ENCODE peak calls at places on chromosomes 4 and X, in five cellular contexts. U is adipocyte; C is K562; R is CD8-positive, alpha-beta memory T cell; G is IMR-90. K is an unnamed sample.

GRCh38 chrX:24214568-24214967 is 65.0 kb downstream of the ZFX start:
- DNase-seq in U (no peak), R (no peak), G (no peak), C (no peak), K (no peak)

GRCh38 chr4:102318526-102318925 is 26.8 kb downstream of the SLC39A8 start:
- DNase-seq in U (no peak), C (no peak), R (no peak), G (no peak), K (no peak)

GRCh38 chrX:29043751-29044150 is 456.5 kb downstream of the IL1RAPL1 start:
- DNase-seq in C (no peak), R (no peak), U (no peak), G (no peak), K (peak; percentile 91)

GRCh38 chr4:123379392-123379791 is 17.2 kb upstream of the SPRY1 start:
- DNase-seq in U (peak; percentile 52), R (no peak), G (no peak), C (no peak), K (no peak)

GRCh38 chrX:140661657-140662056 is 47.9 kb upstream of the LINC00632 start:
- DNase-seq in C (no peak), R (no peak), G (peak; percentile 3), U (no peak), K (peak; percentile 49)

GRCh38 chr4:176149680-176150079 is 45.7 kb downstream of the SPATA4 start:
- DNase-seq in G (peak; percentile 49), U (no peak), R (no peak), C (no peak), K (no peak)

GRCh38 chr4:176635372-176636261 is 157.1 kb downstream of the VEGFC start:
- DNase-seq in U (no peak), G (peak; percentile 90), C (no peak), R (no peak), K (no peak)

GRCh38 chrX:72395252-72395651 is 89.5 kb upstream of the CITED1 start:
- DNase-seq in U (peak; percentile 6), C (no peak), R (no peak), G (no peak), K (no peak)

GRCh38 chr4:185672618-185673017 is 137.3 kb upstream of the PDLIM3 start:
- DNase-seq in U (peak; percentile 7), G (no peak), R (no peak), C (no peak), K (no peak)

GRCh38 chr4:73679836-73680235 is 59.6 kb upstream of the RASSF6 start:
- DNase-seq in R (no peak), U (no peak), C (no peak), G (peak; percentile 85), K (no peak)

GRCh38 chr4:64417974-64418373 is 8.7 kb upstream of the TECRL start:
- DNase-seq in G (no peak), U (no peak), C (no peak), R (no peak), K (peak; percentile 43)

GRCh38 chrX:132093239-132093860 is 34.5 kb downstream of the FRMD7 start:
- DNase-seq in C (no peak), R (no peak), U (no peak), G (no peak), K (no peak)

GRCh38 chr4:159735281-159736207 is 632.7 kb downstream of the RAPGEF2 start:
- DNase-seq in C (no peak), R (no peak), G (no peak), U (no peak), K (no peak)

GRCh38 chr4:138112389-138112788 is 129.8 kb downstream of the SLC7A11 start:
- DNase-seq in U (no peak), G (no peak), R (no peak), C (no peak), K (peak; percentile 95)
- H3K4me1 ChIP-seq in U (peaks cover 11% of the 10 kb centered on the region), G (peaks cover 5% of the 10 kb centered on the region), R (no peaks in the 10 kb centered on the region), C (no peaks in the 10 kb centered on the region), K (peaks cover 31% of the 10 kb centered on the region)

DNA sequence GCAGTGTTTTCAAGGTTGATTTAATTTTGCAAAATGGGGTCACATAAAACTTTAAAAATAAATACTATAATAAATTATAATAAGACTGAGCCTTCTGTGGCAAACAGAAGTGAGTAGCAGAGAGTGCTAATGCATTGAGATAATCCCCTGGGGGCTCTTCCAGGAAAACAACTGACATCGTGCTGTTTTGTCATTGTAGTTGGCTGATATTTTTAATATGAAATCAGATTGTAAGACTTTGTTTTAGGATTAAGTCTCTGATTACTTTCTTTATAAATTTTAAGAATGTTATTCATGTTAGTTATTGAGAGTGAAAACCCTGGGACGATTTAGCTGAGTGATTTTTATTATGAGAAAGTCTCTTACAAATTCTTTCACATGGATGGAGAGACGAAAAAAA is 103.1 kb downstream of the AFF1 start:
- DNase-seq in C (no peak), G (no peak), U (no peak), R (no peak), K (no peak)
- H3K4me1 ChIP-seq in C (peaks cover 32% of the 10 kb centered on the region), G (peaks cover 24% of the 10 kb centered on the region), U (peaks cover 72% of the 10 kb centered on the region), R (peaks cover 45% of the 10 kb centered on the region), K (peaks cover 29% of the 10 kb centered on the region)

GRCh38 chr4:168643796-168644159 is 146.9 kb downstream of the PALLD start:
- DNase-seq in U (no peak), R (no peak), C (no peak), G (no peak), K (no peak)

GRCh38 chr4:168639914-168640313 is 143.1 kb downstream of the PALLD start:
- DNase-seq in C (no peak), G (no peak), R (no peak), U (no peak), K (no peak)

GRCh38 chr4:168637872-168638756 is 141.3 kb downstream of the PALLD start:
- DNase-seq in R (no peak), C (no peak), G (peak; percentile 78), U (peak; percentile 83), K (no peak)

GRCh38 chr4:168643083-168643795 is 146.4 kb downstream of the PALLD start:
- DNase-seq in G (no peak), U (peak; percentile 77), R (no peak), C (no peak), K (no peak)

DNA sequence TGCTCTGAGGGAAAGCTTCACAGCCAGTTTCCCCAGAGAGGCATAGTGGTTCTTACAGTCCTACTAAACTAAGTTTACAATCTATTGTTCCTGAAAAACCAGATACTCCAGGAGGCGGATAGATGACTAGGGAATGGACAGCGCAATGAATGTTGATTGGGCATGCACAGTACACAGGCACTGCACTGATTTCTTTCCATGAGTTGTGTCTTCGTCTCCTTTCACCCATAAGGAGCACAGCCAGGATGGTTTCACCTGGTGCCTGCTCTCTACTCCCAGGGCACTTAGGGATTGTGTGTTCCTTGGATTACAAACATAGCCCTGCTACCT is 144.9 kb downstream of the PALLD start:
- DNase-seq in R (no peak), C (no peak), G (no peak), U (no peak), K (no peak)
- H3K4me1 ChIP-seq in R (no peaks in the 10 kb centered on the region), C (no peaks in the 10 kb centered on the region), G (peaks cover 8% of the 10 kb centered on the region), U (peaks cover 32% of the 10 kb centered on the region), K (no peaks in the 10 kb centered on the region)

DNA sequence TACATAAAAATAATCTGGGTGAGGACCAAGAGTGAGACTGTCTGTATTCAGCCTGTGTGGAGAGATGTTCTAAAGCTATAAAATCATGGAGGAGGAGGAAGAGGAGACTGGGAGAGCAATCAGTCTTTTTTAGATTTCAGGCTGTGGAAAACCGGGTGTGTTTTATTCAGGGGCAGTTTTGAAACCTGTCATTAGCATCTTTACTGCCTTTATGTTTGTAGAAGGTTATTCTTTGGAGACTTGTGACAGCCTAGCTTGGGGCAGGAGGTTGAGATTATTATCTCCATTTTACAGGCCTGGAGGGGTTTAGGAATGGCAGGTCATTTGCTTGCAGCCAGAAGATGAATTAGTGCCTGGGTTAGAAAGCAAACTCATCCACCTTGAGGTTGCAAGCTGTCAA is 2.1 kb downstream of the TMEM164 start:
- DNase-seq in G (no peak), R (no peak), U (no peak), C (peak; percentile 12), K (peak; percentile 50)
- H3K4me1 ChIP-seq in G (no peaks in the 10 kb centered on the region), R (peaks cover 6% of the 10 kb centered on the region), U (peaks cover 20% of the 10 kb centered on the region), C (peaks cover 60% of the 10 kb centered on the region), K (peaks cover 22% of the 10 kb centered on the region)

GRCh38 chrX:136192135-136192534 is 44.8 kb downstream of the FHL1 start:
- DNase-seq in G (no peak), R (no peak), U (no peak), C (no peak), K (no peak)
- H3K4me1 ChIP-seq in G (peaks cover 2% of the 10 kb centered on the region), R (peaks cover 18% of the 10 kb centered on the region), U (peaks cover 61% of the 10 kb centered on the region), C (no peaks in the 10 kb centered on the region), K (peaks cover 10% of the 10 kb centered on the region)